ENCODE peak calls at places on chromosomes 3 and 15, in nine cellular contexts. One of them, this sample, is unnamed.

GRCh38 chr3:78569820-78570219 is 1198.0 kb downstream of the ROBO1 start:
- DNase-seq in GM19239: no peak
- DNase-seq in SHP77: no peak
- DNase-seq in cerebellum: no peak
- DNase-seq in frontal cortex: no peak
- DNase-seq in activated naive CD4-positive, alpha-beta T cell: no peak
- DNase-seq in HFFc6: no peak
- DNase-seq in NCI-H1092: no peak
- DNase-seq in naive thymus-derived CD8-positive, alpha-beta T cell: no peak
- DNase-seq in this sample: no peak

GRCh38 chr3:191369081-191370010 is 39.0 kb upstream of the UTS2B start:
- DNase-seq in GM19239: no peak
- DNase-seq in SHP77: no peak
- DNase-seq in cerebellum: no peak
- DNase-seq in frontal cortex: no peak
- DNase-seq in activated naive CD4-positive, alpha-beta T cell: no peak
- DNase-seq in HFFc6: no peak
- DNase-seq in NCI-H1092: no peak
- DNase-seq in naive thymus-derived CD8-positive, alpha-beta T cell: no peak
- DNase-seq in this sample: no peak

GRCh38 chr3:19891740-19892139 is 42.3 kb downstream of the EFHB start:
- DNase-seq in GM19239: no peak
- DNase-seq in SHP77: no peak
- DNase-seq in cerebellum: no peak
- DNase-seq in frontal cortex: no peak
- DNase-seq in activated naive CD4-positive, alpha-beta T cell: no peak
- DNase-seq in HFFc6: peak
- DNase-seq in NCI-H1092: no peak
- DNase-seq in naive thymus-derived CD8-positive, alpha-beta T cell: no peak
- DNase-seq in this sample: no peak

GRCh38 chr15:80779658-80780415 is 667 bp downstream of the CEMIP start:
- DNase-seq in GM19239: no peak
- DNase-seq in SHP77: peak
- DNase-seq in cerebellum: peak
- DNase-seq in frontal cortex: peak
- DNase-seq in activated naive CD4-positive, alpha-beta T cell: no peak
- DNase-seq in HFFc6: no peak
- DNase-seq in NCI-H1092: no peak
- DNase-seq in naive thymus-derived CD8-positive, alpha-beta T cell: no peak
- DNase-seq in this sample: no peak

GRCh38 chr15:68501616-68502015 is 69.7 kb upstream of the ITGA11 start:
- DNase-seq in GM19239: no peak
- DNase-seq in SHP77: no peak
- DNase-seq in cerebellum: no peak
- DNase-seq in frontal cortex: no peak
- DNase-seq in activated naive CD4-positive, alpha-beta T cell: no peak
- DNase-seq in HFFc6: no peak
- DNase-seq in NCI-H1092: no peak
- DNase-seq in naive thymus-derived CD8-positive, alpha-beta T cell: no peak
- DNase-seq in this sample: no peak

GRCh38 chr15:50718700-50719125 is 32.1 kb upstream of the TRPM7 start:
- DNase-seq in GM19239: no peak
- DNase-seq in SHP77: no peak
- DNase-seq in cerebellum: no peak
- DNase-seq in frontal cortex: no peak
- DNase-seq in activated naive CD4-positive, alpha-beta T cell: no peak
- DNase-seq in HFFc6: no peak
- DNase-seq in NCI-H1092: no peak
- DNase-seq in naive thymus-derived CD8-positive, alpha-beta T cell: no peak
- DNase-seq in this sample: no peak

GRCh38 chr3:110940074-110940473 is 131.5 kb upstream of the NECTIN3 start:
- DNase-seq in GM19239: no peak
- DNase-seq in SHP77: no peak
- DNase-seq in cerebellum: no peak
- DNase-seq in frontal cortex: no peak
- DNase-seq in activated naive CD4-positive, alpha-beta T cell: no peak
- DNase-seq in HFFc6: no peak
- DNase-seq in NCI-H1092: no peak
- DNase-seq in naive thymus-derived CD8-positive, alpha-beta T cell: no peak
- DNase-seq in this sample: no peak

GRCh38 chr3:20104167-20104661 is 64.0 kb downstream of the KAT2B start:
- DNase-seq in GM19239: no peak
- DNase-seq in SHP77: no peak
- DNase-seq in cerebellum: no peak
- DNase-seq in frontal cortex: no peak
- DNase-seq in activated naive CD4-positive, alpha-beta T cell: no peak
- DNase-seq in HFFc6: no peak
- DNase-seq in NCI-H1092: no peak
- DNase-seq in naive thymus-derived CD8-positive, alpha-beta T cell: no peak
- DNase-seq in this sample: no peak

GRCh38 chr3:143221446-143221845 is 101.9 kb downstream of the CHST2 start:
- DNase-seq in GM19239: no peak
- DNase-seq in SHP77: no peak
- DNase-seq in cerebellum: no peak
- DNase-seq in frontal cortex: no peak
- DNase-seq in activated naive CD4-positive, alpha-beta T cell: no peak
- DNase-seq in HFFc6: no peak
- DNase-seq in NCI-H1092: no peak
- DNase-seq in naive thymus-derived CD8-positive, alpha-beta T cell: no peak
- DNase-seq in this sample: no peak

GRCh38 chr3:136543385-136543784 is 208.8 kb downstream of the STAG1 start:
- DNase-seq in GM19239: no peak
- DNase-seq in SHP77: no peak
- DNase-seq in cerebellum: no peak
- DNase-seq in frontal cortex: no peak
- DNase-seq in activated naive CD4-positive, alpha-beta T cell: no peak
- DNase-seq in HFFc6: no peak
- DNase-seq in NCI-H1092: no peak
- DNase-seq in naive thymus-derived CD8-positive, alpha-beta T cell: no peak
- DNase-seq in this sample: no peak

GRCh38 chr3:164416491-164417222 is 661.6 kb downstream of the SI start:
- DNase-seq in GM19239: no peak
- DNase-seq in SHP77: no peak
- DNase-seq in cerebellum: no peak
- DNase-seq in frontal cortex: no peak
- DNase-seq in activated naive CD4-positive, alpha-beta T cell: no peak
- DNase-seq in HFFc6: no peak
- DNase-seq in NCI-H1092: no peak
- DNase-seq in naive thymus-derived CD8-positive, alpha-beta T cell: no peak
- DNase-seq in this sample: no peak

GRCh38 chr15:97858278-97858677 is 102.2 kb upstream of the ARRDC4 start:
- DNase-seq in GM19239: no peak
- DNase-seq in SHP77: no peak
- DNase-seq in cerebellum: no peak
- DNase-seq in frontal cortex: no peak
- DNase-seq in activated naive CD4-positive, alpha-beta T cell: no peak
- DNase-seq in HFFc6: no peak
- DNase-seq in NCI-H1092: no peak
- DNase-seq in naive thymus-derived CD8-positive, alpha-beta T cell: no peak
- DNase-seq in this sample: no peak

GRCh38 chr15:77495806-77496589 is 75.3 kb downstream of the HMG20A start:
- DNase-seq in GM19239: no peak
- DNase-seq in SHP77: no peak
- DNase-seq in cerebellum: no peak
- DNase-seq in frontal cortex: no peak
- DNase-seq in activated naive CD4-positive, alpha-beta T cell: no peak
- DNase-seq in HFFc6: peak
- DNase-seq in NCI-H1092: no peak
- DNase-seq in naive thymus-derived CD8-positive, alpha-beta T cell: no peak
- DNase-seq in this sample: no peak

GRCh38 chr3:61865466-61865865 is 304.1 kb downstream of the PTPRG start:
- DNase-seq in GM19239: no peak
- DNase-seq in SHP77: no peak
- DNase-seq in cerebellum: peak
- DNase-seq in frontal cortex: no peak
- DNase-seq in activated naive CD4-positive, alpha-beta T cell: no peak
- DNase-seq in HFFc6: no peak
- DNase-seq in NCI-H1092: no peak
- DNase-seq in naive thymus-derived CD8-positive, alpha-beta T cell: no peak
- DNase-seq in this sample: no peak

GRCh38 chr3:195253981-195254432 is 17.0 kb downstream of the XXYLT1 start:
- DNase-seq in GM19239: no peak
- DNase-seq in SHP77: no peak
- DNase-seq in cerebellum: no peak
- DNase-seq in frontal cortex: no peak
- DNase-seq in activated naive CD4-positive, alpha-beta T cell: no peak
- DNase-seq in HFFc6: no peak
- DNase-seq in NCI-H1092: no peak
- DNase-seq in naive thymus-derived CD8-positive, alpha-beta T cell: no peak
- DNase-seq in this sample: no peak